ENCODE peak calls at places on chromosome 19, in seven cellular contexts. S is IMR-90, F is tibial nerve, X is esophagus squamous epithelium, A is thyroid gland, V is A549, L is ovary. G is an unnamed sample.
A peak's percentile ranks its signal among the peaks of the same experiment; 100 is the strongest.

GRCh38 chr19:42407085-42407815 is 17.2 kb upstream of the CNFN start:
- DNase-seq in S (no peak), F (no peak), X (no peak), A (no peak), V (no peak), L (no peak), G (no peak)

GRCh38 chr19:2188708-2189385 is 25.1 kb downstream of the DOT1L start:
- DNase-seq in S (peak; percentile 86), F (no peak), X (no peak), A (no peak), V (no peak), L (no peak), G (no peak)

GRCh38 chr19:47686679-47687450 is 26.4 kb upstream of the EHD2 start:
- DNase-seq in S (no peak), F (no peak), X (no peak), A (no peak), V (no peak), L (no peak), G (no peak)

GRCh38 chr19:47756953-47757608 is 11.7 kb downstream of the NOP53 start:
- DNase-seq in S (no peak), F (no peak), X (no peak), A (no peak), V (no peak), L (no peak), G (no peak)

GRCh38 chr19:40610396-40611064 is 9.4 kb downstream of the LTBP4 start:
- DNase-seq in S (no peak), F (no peak), X (no peak), A (peak; percentile 67), V (no peak), L (peak; percentile 73), G (no peak)

GRCh38 chr19:51025401-51025800 is 1.0 kb downstream of the KLK11 start:
- DNase-seq in S (no peak), F (no peak), X (no peak), A (no peak), V (no peak), L (peak; percentile 38), G (no peak)

GRCh38 chr19:42370068-42370520 is 20.0 kb downstream of the CNFN start:
- DNase-seq in S (no peak), F (no peak), X (no peak), A (no peak), V (no peak), L (no peak), G (no peak)

GRCh38 chr19:51691122-51692064 is 1.7 kb upstream of the SPACA6 start:
- DNase-seq in S (peak; percentile 65), F (no peak), X (no peak), A (no peak), V (no peak), L (peak; percentile 50), G (no peak)

GRCh38 chr19:40582467-40582866 is 5.8 kb downstream of the SHKBP1 start:
- DNase-seq in S (no peak), F (no peak), X (no peak), A (no peak), V (no peak), L (no peak), G (no peak)

GRCh38 chr19:6103217-6103644 is 7.1 kb downstream of the RFX2 start:
- DNase-seq in S (peak; percentile 87), F (peak; percentile 53), X (no peak), A (peak; percentile 89), V (no peak), L (peak; percentile 72), G (peak; percentile 84)

GRCh38 chr19:47227347-47228167 is 3.4 kb downstream of the BBC3 start:
- DNase-seq in S (peak; percentile 94), F (peak; percentile 79), X (peak; percentile 59), A (peak; percentile 87), V (peak; percentile 96), L (peak; percentile 87), G (peak; percentile 80)

GRCh38 chr19:38683393-38684077 is 36.1 kb downstream of the ACTN4 start:
- DNase-seq in S (peak; percentile 85), F (no peak), X (no peak), A (peak; percentile 99), V (peak; percentile 100), L (peak; percentile 77), G (peak; percentile 92)

GRCh38 chr19:18735324-18735723 is 51.8 kb downstream of the CRTC1 start:
- DNase-seq in S (no peak), F (no peak), X (no peak), A (no peak), V (no peak), L (no peak), G (no peak)

GRCh38 chr19:690203-690602 is 5.0 kb downstream of the PRSS57 start:
- DNase-seq in S (no peak), F (no peak), X (no peak), A (no peak), V (no peak), L (no peak), G (no peak)
- H3K4me1 ChIP-seq in S (peaks cover 3% of the 10 kb centered on the region), F (no peaks in the 10 kb centered on the region), X (no peaks in the 10 kb centered on the region), A (no peaks in the 10 kb centered on the region), V (peaks cover 10% of the 10 kb centered on the region), L (no peaks in the 10 kb centered on the region), G (no peaks in the 10 kb centered on the region)

GRCh38 chr19:34559045-34559444 is 77.5 kb downstream of the WTIP start:
- DNase-seq in S (no peak), F (no peak), X (no peak), A (no peak), V (no peak), L (no peak), G (no peak)

GRCh38 chr19:34555447-34555846 is 73.9 kb downstream of the WTIP start:
- DNase-seq in S (no peak), F (no peak), X (no peak), A (no peak), V (peak; percentile 18), L (no peak), G (no peak)

GRCh38 chr19:34556500-34556899 is 74.9 kb downstream of the WTIP start:
- DNase-seq in S (no peak), F (no peak), X (no peak), A (no peak), V (no peak), L (no peak), G (no peak)

GRCh38 chr19:34560229-34560628 is 78.7 kb downstream of the WTIP start:
- DNase-seq in S (no peak), F (no peak), X (no peak), A (no peak), V (no peak), L (no peak), G (no peak)
- H3K27ac ChIP-seq in S (no peak overlapping the region), F (no peak overlapping the region), X (no peak overlapping the region), A (no peak overlapping the region), V (no peak overlapping the region), L (no peak overlapping the region), G (no peak overlapping the region)

DNA sequence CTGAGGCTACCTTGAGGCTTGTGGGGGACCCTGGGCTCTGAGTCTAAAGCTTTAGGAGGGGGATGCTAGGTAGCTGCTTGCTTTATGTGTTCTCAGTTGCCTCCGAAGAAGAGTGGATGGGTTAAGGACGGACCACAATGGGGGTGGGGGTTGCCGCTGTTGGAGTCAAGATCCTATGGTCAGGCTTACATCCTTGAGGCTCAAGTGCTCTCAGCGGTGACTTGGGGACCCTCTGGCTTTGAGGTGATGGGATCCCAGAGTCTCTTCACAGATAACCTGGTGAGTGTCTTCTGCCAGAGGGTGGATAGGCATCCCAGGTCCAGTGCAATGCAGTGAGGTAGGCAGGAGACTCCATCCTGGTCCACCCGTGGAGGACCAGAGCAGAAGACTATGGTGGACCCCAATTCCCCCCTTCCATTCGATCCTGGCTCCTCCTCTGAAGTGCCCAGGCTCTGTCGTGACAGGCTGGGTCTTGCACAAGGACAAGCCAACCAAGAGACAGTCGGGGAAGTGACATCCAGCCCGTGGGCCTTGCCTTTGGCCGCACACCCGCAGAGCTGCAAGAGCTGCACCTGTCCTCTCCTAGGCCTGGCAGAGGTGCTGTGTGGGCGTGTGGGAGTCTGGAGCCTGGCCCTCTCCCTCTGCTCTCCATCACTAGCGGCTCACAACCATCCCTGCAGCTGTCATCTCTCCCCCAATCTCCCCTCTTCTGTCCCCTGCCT is 3.3 kb downstream of the ZNF784 start:
- DNase-seq in S (no peak), F (no peak), X (no peak), A (no peak), V (no peak), L (no peak), G (no peak)
- TF ChIP-seq POLR2A in S (no peak), F (no peak), X (no peak), A (no peak), V (no peak), L (no peak), G (no peak)

GRCh38 chr19:15248648-15249559 is 16.7 kb upstream of the EPHX3 start:
- DNase-seq in S (peak; percentile 91), F (peak; percentile 85), X (no peak), A (peak; percentile 44), V (peak; percentile 77), L (peak; percentile 84), G (peak; percentile 72)
- H3K4me1 ChIP-seq in S (peaks cover 50% of the 10 kb centered on the region), F (peaks cover 96% of the 10 kb centered on the region), X (peaks cover 38% of the 10 kb centered on the region), A (peaks cover 4% of the 10 kb centered on the region), V (peaks cover 55% of the 10 kb centered on the region), L (peaks cover 51% of the 10 kb centered on the region), G (peaks cover 29% of the 10 kb centered on the region)

GRCh38 chr19:32809254-32809653 is 60.3 kb downstream of the SLC7A9 start:
- DNase-seq in S (no peak), F (no peak), X (no peak), A (peak; percentile 72), V (no peak), L (no peak), G (peak; percentile 9)
- H3K27ac ChIP-seq in S (no peak overlapping the region), F (no peak overlapping the region), X (no peak overlapping the region), A (no peak overlapping the region), V (no peak overlapping the region), L (no peak overlapping the region), G (peak overlapping the region; percentile 46)

GRCh38 chr19:28519950-28520861 is 692.7 kb downstream of the UQCRFS1 start:
- DNase-seq in S (no peak), F (no peak), X (no peak), A (no peak), V (no peak), L (no peak), G (no peak)
- TF ChIP-seq POLR2A in S (no peak), F (peak; percentile 13), X (no peak), A (no peak), V (no peak), L (no peak), G (no peak)

GRCh38 chr19:43563816-43564215 is 11.5 kb downstream of the XRCC1 start:
- DNase-seq in S (no peak), F (no peak), X (no peak), A (no peak), V (no peak), L (no peak), G (no peak)
- H3K4me1 ChIP-seq in S (peaks cover 3% of the 10 kb centered on the region), F (no peaks in the 10 kb centered on the region), X (peaks cover 5% of the 10 kb centered on the region), A (no peaks in the 10 kb centered on the region), V (peaks cover 9% of the 10 kb centered on the region), L (peaks cover 3% of the 10 kb centered on the region), G (no peaks in the 10 kb centered on the region)

DNA sequence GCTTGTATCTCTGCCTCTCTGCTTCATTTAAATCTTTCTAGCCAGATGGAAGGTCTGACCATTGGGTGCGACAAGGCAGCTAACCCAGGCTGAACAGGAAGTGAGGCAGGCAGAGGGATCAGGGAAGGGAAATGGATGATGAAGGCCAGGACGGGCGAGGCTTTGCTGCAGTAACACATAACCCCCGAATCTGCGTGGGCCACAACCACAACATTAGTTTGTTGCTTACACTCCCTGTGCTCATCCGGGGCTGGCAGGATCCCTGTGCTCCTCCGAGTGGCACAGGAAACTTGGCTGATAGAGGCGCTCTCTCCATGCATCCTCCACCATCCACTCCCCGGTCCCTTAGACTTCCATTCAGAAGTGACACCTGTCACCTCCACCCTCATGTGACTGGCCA is 1.1 kb upstream of the FLT3LG start:
- DNase-seq in S (no peak), F (no peak), X (no peak), A (no peak), V (no peak), L (no peak), G (no peak)
- H3K27ac ChIP-seq in S (no peak overlapping the region), F (no peak overlapping the region), X (peak overlapping the region; percentile 91), A (no peak overlapping the region), V (no peak overlapping the region), L (no peak overlapping the region), G (no peak overlapping the region)

G was measured in prostate gland.